ENCODE peak calls at places on chromosomes 16 and 17, in six cellular contexts. V, N, T, I, L and U are unnamed samples.

GRCh38 chr17:50173335-50173941 is 7.6 kb downstream of the SGCA start:
- DNase-seq in V (no peak), N (no peak), T (no peak), I (no peak), L (no peak), U (no peak)

GRCh38 chr16:81873843-81874752 is 95.0 kb downstream of the PLCG2 start:
- DNase-seq in V (peak), N (no peak), T (peak), I (no peak), L (peak), U (peak)

GRCh38 chr17:51056813-51057510 is 63.7 kb downstream of the SPAG9 start:
- DNase-seq in V (no peak), N (no peak), T (peak), I (no peak), L (peak), U (no peak)

GRCh38 chr17:6573982-6574688 is 17.8 kb upstream of the PITPNM3 start:
- DNase-seq in V (no peak), N (no peak), T (no peak), I (no peak), L (no peak), U (no peak)

GRCh38 chr16:88379694-88380040 is 3.1 kb upstream of the ZNF469 start:
- DNase-seq in V (no peak), N (no peak), T (no peak), I (no peak), L (no peak), U (no peak)

GRCh38 chr17:38341035-38341721 is 2.6 kb downstream of the GPR179 start:
- DNase-seq in V (no peak), N (peak), T (no peak), I (no peak), L (peak), U (no peak)

GRCh38 chr17:75845933-75846700 is 1.9 kb upstream of the UNC13D start:
- DNase-seq in V (peak), N (no peak), T (no peak), I (no peak), L (no peak), U (no peak)

GRCh38 chr17:49903523-49903922 is 55.7 kb upstream of the TAC4 start:
- DNase-seq in V (no peak), N (no peak), T (no peak), I (no peak), L (no peak), U (no peak)

GRCh38 chr16:64971211-64971610 is 150.7 kb downstream of the CDH11 start:
- DNase-seq in V (no peak), N (no peak), T (no peak), I (no peak), L (no peak), U (no peak)

GRCh38 chr16:19137201-19137601 is 23.4 kb downstream of the ITPRIPL2 start:
- DNase-seq in V (no peak), N (no peak), T (no peak), I (no peak), L (no peak), U (no peak)

GRCh38 chr16:77637939-77638338 is 84.4 kb upstream of the NUDT7 start:
- DNase-seq in V (no peak), N (no peak), T (no peak), I (no peak), L (no peak), U (no peak)

GRCh38 chr16:81275064-81275532 is 36.6 kb downstream of the BCO1 start:
- DNase-seq in V (no peak), N (no peak), T (no peak), I (no peak), L (no peak), U (no peak)

GRCh38 chr16:79826732-79827514 is 226.4 kb upstream of the MAF start:
- DNase-seq in V (no peak), N (no peak), T (no peak), I (no peak), L (no peak), U (no peak)

GRCh38 chr17:27977751-27978688 is 64.5 kb upstream of the NLK start:
- DNase-seq in V (no peak), N (no peak), T (peak), I (no peak), L (no peak), U (no peak)

GRCh38 chr17:17176341-17176740 is 29.8 kb downstream of the PLD6 start:
- DNase-seq in V (no peak), N (no peak), T (no peak), I (no peak), L (no peak), U (no peak)

GRCh38 chr17:82684207-82684903 is 14.1 kb downstream of the RAB40B start:
- DNase-seq in V (no peak), N (no peak), T (no peak), I (peak), L (no peak), U (no peak)

GRCh38 chr16:30602595-30603277 is 7.5 kb downstream of the ZNF689 start:
- DNase-seq in V (no peak), N (no peak), T (no peak), I (no peak), L (no peak), U (no peak)

GRCh38 chr16:85570213-85570734 is 42.8 kb upstream of the GSE1 start:
- DNase-seq in V (no peak), N (no peak), T (peak), I (no peak), L (no peak), U (peak)

GRCh38 chr16:87053016-87053982 is 263.9 kb downstream of the C16orf95 start:
- DNase-seq in V (no peak), N (no peak), T (peak), I (no peak), L (no peak), U (no peak)

GRCh38 chr17:65018612-65019290 is 37.8 kb downstream of the GNA13 start:
- DNase-seq in V (no peak), N (no peak), T (no peak), I (no peak), L (no peak), U (no peak)

GRCh38 chr16:29011112-29011511 is 26.3 kb downstream of the LAT start:
- DNase-seq in V (no peak), N (peak), T (peak), I (no peak), L (no peak), U (no peak)

GRCh38 chr17:22704674-22705073 is 1012.4 kb downstream of the KCNJ18 start:
- DNase-seq in V (no peak), N (no peak), T (no peak), I (no peak), L (no peak), U (no peak)

GRCh38 chr17:63934391-63935112 is 2.4 kb upstream of the CD79B start:
- DNase-seq in V (no peak), N (no peak), T (no peak), I (no peak), L (no peak), U (no peak)

GRCh38 chr16:84648595-84649510 is 542 bp downstream of the KLHL36 start:
- DNase-seq in V (peak), N (no peak), T (peak), I (no peak), L (no peak), U (peak)

GRCh38 chr16:5449901-5450300 is 352.3 kb upstream of the EEF2KMT start:
- DNase-seq in V (no peak), N (no peak), T (no peak), I (no peak), L (no peak), U (no peak)

GRCh38 chr17:42120161-42121065 is 754 bp downstream of the KAT2A start:
- DNase-seq in V (no peak), N (no peak), T (peak), I (no peak), L (peak), U (no peak)
- TF ChIP-seq POLR2AphosphoS5 in V (no peak), N (no peak), T (no peak), I (no peak), L (no peak), U (no peak)

DNA sequence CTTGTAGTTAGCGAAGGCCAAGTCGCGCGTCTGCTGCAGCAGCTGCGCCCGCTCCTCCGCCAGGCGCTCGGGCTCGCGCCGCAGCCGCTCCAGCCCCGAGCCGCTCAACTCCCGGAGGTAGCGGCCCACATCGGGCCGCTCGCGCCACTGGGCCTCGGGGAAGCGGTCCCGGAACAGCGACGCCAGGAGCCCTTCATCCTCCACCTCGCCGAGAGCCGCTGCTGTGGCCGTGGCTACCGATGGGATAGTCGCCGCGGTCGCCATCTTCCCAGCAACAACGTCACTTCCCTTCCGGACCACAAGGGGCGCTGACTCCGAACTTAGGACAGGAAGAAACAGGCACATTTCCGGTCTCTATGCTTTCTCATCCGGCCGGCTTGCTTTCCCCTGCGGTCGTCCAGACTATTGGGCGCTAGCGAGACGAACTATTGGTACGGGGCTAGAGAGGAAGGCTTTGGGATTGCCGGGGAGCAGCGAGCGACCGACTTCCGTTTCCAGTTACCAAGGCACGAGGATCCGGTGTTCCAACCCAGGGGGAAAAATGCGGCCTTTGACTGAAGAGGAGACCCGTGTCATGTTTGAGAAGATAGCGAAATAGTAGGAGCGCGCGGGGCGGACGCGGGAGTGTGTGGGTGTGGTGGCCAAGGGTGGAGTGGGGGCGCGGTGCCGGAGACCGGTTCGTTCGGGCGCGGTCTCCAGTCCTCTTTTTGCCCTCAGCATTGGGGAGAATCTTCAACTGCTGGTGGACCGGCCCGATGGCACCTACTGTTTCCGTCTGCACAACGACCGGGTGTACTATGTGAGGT is at the start of the genes COG8 and NIP7:
- DNase-seq in V (peak), N (peak), T (peak), I (peak), L (peak), U (peak)
- TF ChIP-seq POLR2A in V (peak), N (peak), T (peak), I (peak), L (peak), U (peak)

GRCh38 chr17:42653179-42654124 is 5.6 kb upstream of the TUBG2 start:
- DNase-seq in V (no peak), N (no peak), T (peak), I (no peak), L (no peak), U (no peak)
- TF ChIP-seq TAF1 in V (no peak), N (no peak), T (no peak), I (no peak), L (no peak), U (no peak)

DNA sequence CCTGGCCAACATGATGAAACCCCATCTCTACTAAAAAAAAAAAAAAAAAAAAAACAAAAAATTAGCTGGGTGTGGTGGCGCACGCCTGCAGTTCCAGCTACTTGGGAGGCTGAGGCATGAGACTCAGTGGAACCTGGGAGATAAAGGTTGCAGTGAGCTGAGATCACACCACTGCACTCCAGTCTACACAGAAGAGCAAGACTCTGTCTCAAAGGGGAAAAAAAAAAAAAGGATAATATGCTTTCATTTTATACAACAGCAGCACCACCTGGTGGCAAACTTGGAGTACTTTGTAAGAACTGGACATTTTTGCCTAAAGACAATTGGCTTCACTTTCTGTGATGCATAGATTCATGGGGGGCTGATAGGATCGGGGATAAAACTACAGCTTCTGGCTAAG is 8.5 kb downstream of the CHTF8 start:
- DNase-seq in V (peak), N (no peak), T (peak), I (no peak), L (peak), U (no peak)
- TF ChIP-seq POLR2AphosphoS5 in V (no peak), N (no peak), T (no peak), I (no peak), L (peak), U (no peak)

GRCh38 chr16:66901626-66902025 is 17.1 kb downstream of the CDH16 start:
- DNase-seq in V (peak), N (no peak), T (no peak), I (no peak), L (no peak), U (no peak)

GRCh38 chr16:66899310-66899944 is 19.1 kb downstream of the PDP2 start:
- DNase-seq in V (no peak), N (no peak), T (peak), I (no peak), L (no peak), U (no peak)

GRCh38 chr16:66898933-66899309 is 18.6 kb downstream of the PDP2 start:
- DNase-seq in V (no peak), N (no peak), T (no peak), I (no peak), L (no peak), U (no peak)

GRCh38 chr16:66900721-66901441 is 17.8 kb downstream of the CDH16 start:
- DNase-seq in V (no peak), N (no peak), T (peak), I (no peak), L (no peak), U (no peak)

GRCh38 chr16:66899945-66900688 is 18.6 kb downstream of the CDH16 start:
- DNase-seq in V (peak), N (no peak), T (peak), I (no peak), L (peak), U (no peak)
- TF ChIP-seq POLR2A in V (no peak), N (no peak), T (peak), I (no peak), L (no peak), U (no peak)

GRCh38 chr17:10036511-10037061 is 131.5 kb upstream of the RCVRN start:
- DNase-seq in V (no peak), N (no peak), T (no peak), I (no peak), L (peak), U (no peak)
- TF ChIP-seq TAF1 in V (no peak), N (no peak), T (no peak), I (no peak), L (no peak), U (no peak)